ENCODE peak calls at places on chromosomes 12 and 14, in ten cellular contexts. I is mesendoderm; U is CD8-positive, alpha-beta T cell; J is fibroblast of lung; W is naive thymus-derived CD4-positive, alpha-beta T cell; H is Karpas-422; Y is cardiac muscle cell; B is iPS DF 6.9; Q is endodermal cell; D is thoracic aorta. C is an unnamed sample.
A peak's percentile ranks its signal among the peaks of the same experiment; 100 is the strongest.

GRCh38 chr12:39897315-39897714 is 208.6 kb downstream of the SLC2A13 start:
- DNase-seq in H (no peak), J (no peak), Q (no peak), Y (no peak), W (no peak), B (no peak), U (no peak), I (no peak), D (no peak), C (no peak)

GRCh38 chr12:132711169-132711843 is 664 bp downstream of the PGAM5 start:
- DNase-seq in W (no peak), U (no peak), Q (no peak), I (peak; percentile 29), Y (no peak), J (peak; percentile 17), H (peak; percentile 69), D (no peak), B (no peak), C (no peak)

GRCh38 chr12:70049596-70050360 is 193.5 kb upstream of the CNOT2 start:
- DNase-seq in B (no peak), W (no peak), Q (peak; percentile 56), J (no peak), Y (no peak), U (peak; percentile 14), D (no peak), I (peak; percentile 95), H (peak; percentile 88), C (no peak)

GRCh38 chr14:68880581-68881105 is 87.8 kb upstream of the ZFP36L1 start:
- DNase-seq in H (no peak), U (no peak), Q (no peak), D (no peak), B (no peak), Y (no peak), J (no peak), W (no peak), I (no peak), C (no peak)

GRCh38 chr12:75944097-75944904 is 87.3 kb downstream of the PHLDA1 start:
- DNase-seq in Y (peak; percentile 89), B (peak; percentile 63), Q (peak; percentile 71), W (no peak), I (peak; percentile 90), U (no peak), H (peak; percentile 76), J (peak; percentile 88), D (no peak), C (no peak)

GRCh38 chr12:110355080-110355479 is 48.4 kb downstream of the ANAPC7 start:
- DNase-seq in U (peak; percentile 8), I (peak; percentile 54), Q (peak; percentile 87), B (peak; percentile 37), J (no peak), H (peak; percentile 74), Y (no peak), W (no peak), D (no peak), C (no peak)

GRCh38 chr14:24067133-24068082 is 4.0 kb upstream of the CPNE6 start:
- DNase-seq in I (no peak), W (no peak), B (no peak), H (no peak), J (no peak), D (no peak), Y (no peak), Q (no peak), U (no peak), C (no peak)

GRCh38 chr14:50800032-50800431 is 30.9 kb downstream of the NIN start:
- DNase-seq in D (no peak), Y (no peak), J (peak; percentile 60), W (no peak), U (no peak), I (no peak), Q (no peak), H (no peak), B (no peak), C (no peak)

GRCh38 chr12:80593766-80594165 is 113.7 kb upstream of the MYF6 start:
- DNase-seq in H (no peak), U (no peak), B (no peak), Y (peak; percentile 38), Q (no peak), W (no peak), D (no peak), J (peak; percentile 71), I (peak; percentile 4), C (no peak)

GRCh38 chr12:58504539-58504938 is 415.8 kb downstream of the LRIG3 start:
- DNase-seq in D (no peak), I (no peak), H (no peak), U (no peak), Q (no peak), W (no peak), B (no peak), J (peak; percentile 42), Y (no peak), C (no peak)

GRCh38 chr14:36844443-36844842 is 182.8 kb downstream of the PAX9 start:
- DNase-seq in B (no peak), H (no peak), D (no peak), Y (no peak), W (no peak), U (no peak), Q (peak; percentile 77), I (peak; percentile 50), J (no peak), C (no peak)

GRCh38 chr12:75289678-75290200 is 40.4 kb downstream of the CAPS2 start:
- DNase-seq in H (peak; percentile 50), I (no peak), U (no peak), D (no peak), B (no peak), Y (peak; percentile 19), J (peak; percentile 57), Q (no peak), W (no peak), C (no peak)

GRCh38 chr12:76201316-76201715 is 116.8 kb upstream of the NAP1L1 start:
- DNase-seq in H (no peak), Y (no peak), D (no peak), J (no peak), W (no peak), B (no peak), Q (peak; percentile 8), I (no peak), U (no peak), C (peak; percentile 1)

GRCh38 chr14:90626550-90626949 is 189.7 kb downstream of the TTC7B start:
- DNase-seq in J (no peak), U (no peak), H (no peak), I (no peak), Q (no peak), W (no peak), D (no peak), B (no peak), Y (no peak), C (no peak)

GRCh38 chr12:40058721-40059190 is 47.1 kb downstream of the SLC2A13 start:
- DNase-seq in B (no peak), U (no peak), J (no peak), Y (peak; percentile 14), I (no peak), H (no peak), W (no peak), Q (no peak), D (no peak), C (no peak)

DNA sequence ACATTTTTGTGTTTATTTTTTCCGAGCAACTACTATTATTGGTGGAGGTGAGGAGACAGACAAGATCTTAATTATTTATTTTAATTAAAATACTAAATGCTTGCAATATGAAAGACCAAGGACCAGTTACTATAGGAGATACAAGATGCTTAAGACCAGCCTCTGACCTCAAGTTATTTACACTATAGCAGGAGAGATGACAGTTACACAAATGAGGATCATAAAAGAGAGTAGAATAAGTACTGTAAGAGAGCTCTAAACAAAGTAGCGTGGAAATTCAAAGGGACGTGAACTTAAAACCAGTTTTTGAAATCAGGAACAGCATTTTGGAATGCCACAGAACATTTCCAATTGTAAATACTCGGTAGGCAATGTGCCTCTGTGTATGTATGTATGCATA is 128.0 kb upstream of the ATF1 start:
- DNase-seq in Q (no peak), B (no peak), D (no peak), J (no peak), I (no peak), Y (no peak), H (no peak), W (no peak), U (no peak), C (no peak)
- H3K27ac ChIP-seq in Q (no peak overlapping the region), B (no peak overlapping the region), D (no peak overlapping the region), J (no peak overlapping the region), I (no peak overlapping the region), Y (peak overlapping the region; percentile 70), H (peak overlapping the region; percentile 60), W (no peak overlapping the region), U (no peak overlapping the region), C (no peak overlapping the region)

DNA sequence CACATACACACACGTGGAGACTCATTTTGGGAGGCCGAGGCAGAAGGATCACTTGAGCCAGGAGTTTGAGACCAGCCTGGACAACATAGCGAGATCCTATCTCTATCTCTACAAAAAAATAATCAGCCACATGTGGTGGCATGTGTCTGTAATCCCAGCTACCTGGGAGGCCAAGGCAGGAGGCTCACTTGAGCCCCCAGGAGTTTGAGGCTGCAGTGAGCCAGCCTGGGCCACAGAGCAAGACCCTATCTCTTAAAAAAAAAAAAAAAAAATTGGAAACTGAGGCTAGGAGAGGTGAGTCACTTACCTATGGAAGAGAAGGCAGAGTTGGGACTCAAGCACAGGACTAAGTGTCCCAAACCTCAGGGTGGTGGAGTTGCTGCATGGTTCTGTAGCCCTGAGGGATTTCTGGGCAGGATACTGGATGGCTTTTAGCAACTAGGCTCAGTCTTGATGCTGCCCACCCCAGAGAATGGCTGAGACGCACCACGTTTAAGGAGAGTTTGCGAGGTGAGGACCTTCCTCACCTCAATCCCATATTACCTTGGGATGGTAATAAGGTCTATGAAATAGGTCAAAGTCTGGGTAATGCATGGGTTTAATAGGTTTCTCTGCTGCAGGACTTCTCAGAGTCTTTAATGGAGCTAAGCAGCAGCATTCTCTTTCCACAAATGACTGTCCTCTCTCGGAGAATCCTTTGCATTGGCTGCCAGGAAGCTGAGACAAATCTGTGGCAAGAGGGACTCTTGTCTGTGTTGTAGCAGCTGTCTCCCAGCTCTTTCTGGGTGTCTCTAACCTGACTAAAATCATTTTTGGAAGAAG is 35.6 kb downstream of the SH2B3 start:
- DNase-seq in W (no peak), D (no peak), J (no peak), I (no peak), U (no peak), B (no peak), Q (peak; percentile 35), Y (no peak), H (no peak), C (no peak)
- H3K27ac ChIP-seq in W (peak overlapping the region; percentile 39), D (no peak overlapping the region), J (no peak overlapping the region), I (no peak overlapping the region), U (no peak overlapping the region), B (no peak overlapping the region), Q (no peak overlapping the region), Y (no peak overlapping the region), H (no peak overlapping the region), C (no peak overlapping the region)

DNA sequence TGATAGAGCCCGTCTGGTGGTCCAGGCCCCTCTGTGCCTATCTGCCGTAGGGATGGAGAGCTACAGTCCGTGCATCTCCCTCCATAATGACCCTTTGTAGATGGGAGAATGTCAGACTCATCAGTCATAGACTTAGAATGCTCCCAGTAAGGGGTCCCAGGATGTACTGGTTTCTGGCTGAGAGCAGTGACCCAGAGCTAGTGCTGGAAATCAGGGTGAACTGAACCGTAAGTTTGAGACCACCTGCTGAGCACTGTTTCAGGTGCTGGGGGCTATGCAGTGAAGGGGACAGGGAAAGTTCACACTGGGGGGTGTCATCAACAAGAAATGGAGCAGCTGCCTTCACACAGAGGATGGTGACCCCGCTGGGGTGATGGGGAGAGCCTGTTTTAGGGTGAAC is 34.1 kb downstream of the SLC6A12 start:
- DNase-seq in U (no peak), Y (no peak), W (no peak), H (no peak), J (no peak), B (no peak), D (no peak), I (no peak), Q (no peak), C (no peak)
- H3K27ac ChIP-seq in U (no peak overlapping the region), Y (no peak overlapping the region), W (no peak overlapping the region), H (no peak overlapping the region), J (no peak overlapping the region), B (no peak overlapping the region), D (no peak overlapping the region), I (no peak overlapping the region), Q (no peak overlapping the region), C (no peak overlapping the region)

GRCh38 chr12:104182621-104183378 is 32.8 kb upstream of the TXNRD1 start:
- DNase-seq in D (no peak), Y (peak; percentile 57), H (no peak), Q (no peak), I (no peak), W (no peak), U (no peak), J (no peak), B (no peak), C (no peak)
- H3K27ac ChIP-seq in D (peak overlapping the region; percentile 92), Y (no peak overlapping the region), H (no peak overlapping the region), Q (no peak overlapping the region), I (no peak overlapping the region), W (no peak overlapping the region), U (no peak overlapping the region), J (no peak overlapping the region), B (no peak overlapping the region), C (no peak overlapping the region)